ENCODE peak calls at places on chromosomes 16 and 17, in four cellular contexts. W, B, T and V are unnamed samples.

GRCh38 chr16:29806641-29807425 is 504 bp downstream of the MAZ start:
- DNase-seq in T (peak), B (no peak), W (peak), V (no peak)

GRCh38 chr16:82801361-82801760 is 174.6 kb downstream of the CDH13 start:
- DNase-seq in B (no peak), W (no peak), T (no peak), V (no peak)

GRCh38 chr16:72434159-72434558 is 262.2 kb upstream of the PMFBP1 start:
- DNase-seq in B (no peak), T (no peak), W (peak), V (no peak)

GRCh38 chr17:65785109-65785508 is 223.7 kb upstream of the AXIN2 start:
- DNase-seq in T (no peak), W (no peak), B (no peak), V (no peak)

GRCh38 chr17:4365103-4365627 is 1.3 kb downstream of the UBE2G1 start:
- DNase-seq in W (peak), B (peak), T (peak), V (peak)

GRCh38 chr17:40553694-40554534 is 11.4 kb downstream of the CCR7 start:
- DNase-seq in T (peak), W (no peak), B (no peak), V (no peak)

GRCh38 chr16:24508614-24509013 is 30.8 kb upstream of the RBBP6 start:
- DNase-seq in W (no peak), T (no peak), B (no peak), V (no peak)

GRCh38 chr16:17942067-17942466 is 394.5 kb downstream of the NPIPA8 start:
- DNase-seq in T (no peak), W (no peak), B (no peak), V (no peak)

GRCh38 chr17:413706-414440 is 61.3 kb upstream of the RPH3AL start:
- DNase-seq in T (no peak), B (no peak), W (no peak), V (no peak)

GRCh38 chr17:37488009-37488604 is 1.6 kb upstream of the DUSP14 start:
- DNase-seq in B (no peak), T (peak), W (peak), V (no peak)

GRCh38 chr17:82775033-82775823 is 23.4 kb downstream of the TBCD start:
- DNase-seq in B (no peak), T (peak), W (no peak), V (peak)

GRCh38 chr16:4512473-4512872 is 26.1 kb downstream of the CDIP1 start:
- DNase-seq in W (no peak), T (no peak), B (no peak), V (no peak)
- TF ChIP-seq SPI1 in W (no peak), T (no peak), B (no peak), V (no peak)

DNA sequence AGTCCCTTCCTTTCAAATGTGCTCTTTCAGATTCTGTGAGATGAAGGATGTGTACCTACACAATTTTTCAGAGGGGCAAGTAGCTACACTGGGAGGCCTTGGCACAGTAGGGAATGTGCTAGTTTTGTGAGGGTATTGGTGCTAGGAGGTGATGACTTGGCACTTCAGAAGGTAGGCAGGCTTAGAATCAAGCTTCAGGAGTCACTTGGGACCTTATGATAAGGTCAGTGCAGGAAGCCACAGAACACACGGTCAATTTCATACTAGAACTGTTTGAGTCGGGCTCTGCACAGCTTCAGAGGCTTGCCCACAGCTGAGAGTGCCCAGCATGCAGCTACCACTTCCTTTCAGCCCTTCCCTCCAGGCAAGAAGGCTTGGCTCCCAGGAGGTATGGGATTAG is 6.1 kb downstream of the CMTM1 start:
- DNase-seq in B (no peak), T (peak), W (no peak), V (no peak)
- TF ChIP-seq SPI1 in B (no peak), T (no peak), W (no peak), V (no peak)

DNA sequence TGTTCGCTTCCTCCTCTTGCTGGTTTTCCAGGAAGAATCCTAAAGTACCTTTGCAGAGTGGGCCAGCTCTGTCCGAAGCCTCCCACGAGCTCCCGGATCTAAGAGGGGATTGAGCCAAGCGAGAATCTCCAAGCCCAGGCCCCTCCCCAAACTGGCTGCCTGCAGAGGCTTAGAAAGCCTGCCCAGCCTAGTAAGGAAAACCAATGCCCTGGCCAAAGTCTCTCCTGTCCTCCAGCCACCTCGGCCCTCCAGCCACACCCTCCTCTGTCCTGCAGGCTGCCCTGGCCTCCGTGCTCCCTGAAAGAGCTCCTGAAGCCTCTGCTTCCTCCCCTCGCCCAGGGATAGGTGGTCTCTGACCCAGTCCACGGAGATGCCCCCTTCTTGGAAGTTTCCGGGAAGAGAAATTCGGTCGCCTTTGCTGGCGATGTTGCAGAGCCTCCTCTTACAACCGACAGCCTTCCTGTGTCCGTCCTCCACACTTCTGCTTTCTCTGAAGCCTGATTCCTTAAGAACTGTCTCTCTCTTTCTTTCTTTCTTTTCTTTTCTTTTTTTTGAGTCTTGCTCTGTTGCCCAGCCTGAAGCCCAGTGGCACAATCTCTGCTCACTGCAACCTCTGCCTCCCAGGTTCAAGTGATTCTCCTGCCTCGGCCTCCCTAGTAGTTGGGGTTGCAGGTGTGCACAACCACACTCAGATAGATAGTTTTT is 54.9 kb upstream of the TOB1 start:
- DNase-seq in T (no peak), W (no peak), B (no peak), V (no peak)
- TF ChIP-seq SPI1 in T (peak), W (peak), B (no peak), V (no peak)

DNA sequence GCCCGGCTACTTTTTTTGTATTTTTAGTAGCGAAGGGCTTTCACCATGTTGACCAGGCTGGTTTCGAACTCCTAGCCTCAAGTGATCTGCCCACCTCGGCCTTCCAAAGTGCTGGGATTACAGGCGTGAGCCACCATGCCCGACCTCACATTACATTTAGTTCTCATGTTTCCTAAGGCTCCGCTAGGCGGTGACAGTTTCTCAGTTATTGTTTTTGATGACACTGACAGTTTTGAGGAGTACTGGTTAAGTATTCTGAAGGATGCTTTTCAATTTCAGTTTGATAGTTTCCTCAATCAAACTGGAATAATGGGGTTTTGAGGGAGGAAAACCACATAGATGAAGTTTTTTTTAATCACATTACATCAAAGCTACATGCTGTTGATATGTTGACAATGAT is 1028.5 kb downstream of the CDH8 start:
- DNase-seq in W (no peak), B (no peak), T (no peak), V (no peak)
- TF ChIP-seq SPI1 in W (no peak), B (no peak), T (no peak), V (no peak)

GRCh38 chr16:80836846-80837245 is 32.4 kb upstream of the CDYL2 start:
- DNase-seq in T (no peak), W (no peak), B (no peak), V (no peak)
- TF ChIP-seq SPI1 in T (no peak), W (no peak), B (no peak), V (no peak)